ENCODE peak calls at places on chromosomes 6 and 20, in ten cellular contexts. X, I, C, T, O, N, V, W, L and F are unnamed samples.

GRCh38 chr6:133983099-133983939 is 30.3 kb downstream of the TBPL1 start:
- DNase-seq in C (no peak), T (no peak), O (no peak), I (peak), V (peak), L (no peak), W (no peak), X (no peak), N (no peak), F (no peak)

GRCh38 chr6:15073344-15073789 is 172.5 kb upstream of the JARID2 start:
- DNase-seq in W (no peak), I (peak), N (no peak), O (no peak), C (no peak), X (no peak), L (no peak), T (peak), V (no peak), F (no peak)

GRCh38 chr6:42313941-42314570 is 96.4 kb upstream of the MRPS10 start:
- DNase-seq in L (no peak), W (no peak), I (peak), V (no peak), X (no peak), N (no peak), T (no peak), C (no peak), O (peak), F (no peak)

GRCh38 chr20:45322952-45323383 is 14.9 kb upstream of the MATN4 start:
- DNase-seq in O (peak), I (peak), L (peak), V (no peak), N (peak), T (no peak), W (peak), X (peak), C (peak), F (peak)

GRCh38 chr6:152463183-152463582 is 174.0 kb downstream of the SYNE1 start:
- DNase-seq in X (no peak), C (no peak), L (no peak), W (no peak), N (no peak), V (no peak), O (no peak), I (no peak), T (no peak), F (no peak)

GRCh38 chr6:163120223-163120622 is 294.3 kb upstream of the QKI start:
- DNase-seq in W (no peak), L (no peak), C (no peak), O (no peak), I (no peak), N (no peak), X (no peak), T (no peak), V (no peak), F (no peak)

GRCh38 chr6:32369678-32370077 is 2.0 kb downstream of the TSBP1 start:
- DNase-seq in V (no peak), T (no peak), N (peak), X (no peak), O (no peak), W (no peak), L (no peak), C (no peak), I (peak), F (no peak)

GRCh38 chr20:571754-572331 is 28.3 kb upstream of the CSNK2A1 start:
- DNase-seq in X (no peak), L (no peak), O (peak), N (no peak), C (peak), T (no peak), W (peak), V (peak), I (no peak), F (peak)

GRCh38 chr20:63974402-63975200 is 4.8 kb downstream of the SAMD10 start:
- DNase-seq in O (peak), I (no peak), V (no peak), N (peak), T (no peak), W (no peak), C (peak), X (no peak), L (no peak), F (peak)

GRCh38 chr6:39334039-39334438 is 11.5 kb upstream of the KCNK16 start:
- DNase-seq in C (no peak), X (no peak), L (no peak), I (no peak), N (no peak), O (no peak), T (no peak), V (no peak), W (no peak), F (no peak)

GRCh38 chr6:18503588-18504231 is 116.6 kb downstream of the RNF144B start:
- DNase-seq in I (peak), O (peak), C (no peak), W (no peak), T (peak), L (no peak), V (peak), X (peak), N (peak), F (peak)

DNA sequence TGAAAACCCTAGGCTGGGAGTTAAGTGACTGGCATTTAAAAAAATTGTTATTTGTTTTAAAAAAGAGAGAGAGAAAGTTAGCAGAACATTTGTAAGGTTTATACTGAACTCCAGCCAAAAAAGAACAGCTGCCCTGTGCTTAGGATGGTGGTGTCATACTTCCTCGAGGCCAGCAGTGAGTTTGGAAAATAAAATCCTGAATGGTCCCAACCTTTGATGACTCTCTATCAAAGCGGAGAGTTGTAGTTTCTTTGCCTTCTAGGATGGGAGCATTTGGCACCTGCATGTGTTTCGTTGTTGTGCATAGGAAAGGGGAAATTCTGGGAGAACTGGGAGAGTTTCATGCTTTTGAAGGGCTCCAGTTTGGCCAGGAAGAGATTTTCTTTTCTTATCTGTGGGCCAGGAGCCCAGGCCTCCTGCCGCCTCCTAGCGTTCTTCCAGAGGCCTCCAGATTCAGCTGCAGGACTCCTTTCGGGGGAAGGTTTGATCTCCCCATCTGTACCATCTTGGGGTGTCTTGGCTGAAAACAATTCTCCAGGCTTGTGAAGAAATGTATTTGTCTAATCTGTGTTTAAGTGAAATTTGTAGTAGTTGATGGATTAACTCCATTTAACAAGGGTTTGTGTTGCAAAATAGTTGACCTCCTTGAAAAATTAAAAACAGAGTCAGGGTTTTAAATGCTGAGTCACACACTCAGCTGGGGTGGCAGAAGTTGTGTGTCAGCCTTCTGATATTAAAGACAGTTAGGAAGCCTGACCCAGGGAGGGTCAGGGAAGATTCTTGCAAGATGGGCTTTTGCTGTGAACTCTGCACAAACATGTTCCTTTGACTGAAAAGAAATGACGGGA is 63.4 kb downstream of the TXNDC5 start:
- DNase-seq in X (no peak), T (no peak), C (no peak), W (no peak), O (no peak), I (peak), N (no peak), L (no peak), V (no peak), F (no peak)
- TF ChIP-seq CTCF in X (peak), T (no peak), C (no peak), W (no peak), O (peak), I (peak), N (no peak), L (no peak), V (peak), F (peak)

DNA sequence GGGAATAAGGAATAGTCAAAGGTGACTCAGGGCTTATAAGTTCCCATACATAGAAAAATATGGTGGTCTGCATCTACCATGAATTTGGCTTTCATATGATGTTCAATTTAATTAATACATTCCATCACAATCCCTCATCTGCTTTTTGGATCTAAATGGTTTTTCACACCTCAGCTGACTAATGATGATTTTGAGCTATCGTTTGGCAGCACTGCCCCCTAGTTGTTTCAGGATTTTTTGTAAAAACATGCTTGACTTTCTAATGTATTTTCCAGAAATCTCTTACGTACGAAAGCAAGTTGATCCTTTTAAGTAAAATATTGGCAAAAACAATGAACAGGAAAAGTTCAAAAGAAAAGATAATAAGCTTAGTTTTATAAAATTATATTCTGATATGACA is 408.6 kb upstream of the ADGRB3 start:
- DNase-seq in C (no peak), O (no peak), X (no peak), V (peak), L (no peak), W (no peak), N (no peak), T (no peak), I (peak), F (no peak)
- TF ChIP-seq CTCF in C (no peak), O (peak), X (peak), V (peak), L (no peak), W (no peak), N (no peak), T (peak), I (peak), F (peak)

DNA sequence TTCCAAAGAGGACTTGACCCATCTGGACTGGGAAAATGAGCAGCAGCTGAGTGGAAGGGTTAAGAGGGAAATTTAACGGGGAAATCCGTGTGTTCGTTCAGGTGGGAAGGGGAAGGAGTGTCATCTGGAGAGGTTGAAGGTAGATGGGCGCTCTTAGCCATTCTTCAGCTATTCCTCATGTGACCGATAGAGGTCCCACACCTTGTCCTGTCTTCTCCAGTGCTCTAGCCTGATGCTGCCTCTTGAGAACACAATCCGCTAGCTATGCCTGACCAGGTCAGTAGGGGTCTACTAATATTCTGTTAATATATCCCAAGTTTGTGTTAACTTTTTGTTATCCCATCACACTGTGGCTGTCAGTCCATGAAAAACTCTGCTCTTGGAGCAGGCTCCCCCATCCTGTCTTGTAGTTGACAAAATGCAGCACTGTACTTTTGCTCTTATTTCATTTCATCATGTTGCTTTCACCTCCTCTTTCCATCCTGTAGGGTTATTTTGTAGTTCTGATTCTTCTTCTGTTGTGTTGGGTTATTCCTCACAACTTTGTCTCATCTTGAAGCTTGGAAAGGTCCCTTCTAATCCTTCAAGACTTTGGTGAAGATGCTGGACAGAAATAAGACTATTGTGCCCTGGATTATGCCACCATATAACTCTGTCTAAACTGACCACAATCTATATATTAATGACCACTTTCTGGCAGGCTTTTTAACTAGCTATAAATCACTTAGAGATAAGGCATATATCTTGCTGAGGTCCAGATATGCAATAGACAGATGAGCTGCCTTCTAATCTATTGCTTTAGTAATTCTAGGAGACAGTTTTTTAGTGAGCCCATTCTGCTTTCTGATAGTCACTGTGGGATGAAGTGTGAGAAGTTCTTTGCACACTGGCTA is 123.4 kb upstream of the SUPT3H start:
- DNase-seq in W (no peak), N (peak), T (peak), X (no peak), I (peak), V (peak), C (no peak), L (no peak), O (peak), F (no peak)
- TF ChIP-seq CTCF in W (no peak), N (peak), T (peak), X (no peak), I (peak), V (peak), C (no peak), L (no peak), O (no peak), F (no peak)

DNA sequence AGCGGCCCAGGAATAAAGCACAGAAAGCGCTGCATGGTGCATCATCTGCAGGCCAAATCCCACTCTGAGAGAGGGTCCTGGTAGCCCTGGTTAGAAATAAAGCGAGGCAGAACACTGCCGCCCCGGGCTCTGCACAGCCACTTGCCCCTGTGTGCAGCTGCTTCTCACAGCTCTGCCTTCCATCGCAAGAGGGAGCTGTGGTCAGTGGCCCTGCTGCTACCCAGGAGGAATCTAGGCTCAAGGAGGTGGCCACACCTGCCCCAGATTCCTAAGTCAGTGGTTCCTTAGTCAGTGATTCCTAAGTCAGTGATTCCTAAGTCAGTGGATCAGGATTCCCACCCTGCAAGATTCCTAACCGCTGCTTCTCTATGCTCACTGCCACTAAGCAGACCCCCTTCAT is 8.8 kb downstream of the CDH4 start:
- DNase-seq in I (peak), N (no peak), T (no peak), W (no peak), C (no peak), L (no peak), V (peak), X (no peak), O (no peak), F (no peak)
- TF ChIP-seq CTCF in I (peak), N (no peak), T (no peak), W (no peak), C (no peak), L (no peak), V (peak), X (no peak), O (peak), F (no peak)

GRCh38 chr6:75819776-75820487 is 70.9 kb downstream of the MYO6 start:
- DNase-seq in C (no peak), N (no peak), X (no peak), T (no peak), V (no peak), I (no peak), W (no peak), L (no peak), O (no peak), F (no peak)
- TF ChIP-seq CTCF in C (no peak), N (no peak), X (no peak), T (no peak), V (no peak), I (no peak), W (no peak), L (no peak), O (no peak), F (no peak)

DNA sequence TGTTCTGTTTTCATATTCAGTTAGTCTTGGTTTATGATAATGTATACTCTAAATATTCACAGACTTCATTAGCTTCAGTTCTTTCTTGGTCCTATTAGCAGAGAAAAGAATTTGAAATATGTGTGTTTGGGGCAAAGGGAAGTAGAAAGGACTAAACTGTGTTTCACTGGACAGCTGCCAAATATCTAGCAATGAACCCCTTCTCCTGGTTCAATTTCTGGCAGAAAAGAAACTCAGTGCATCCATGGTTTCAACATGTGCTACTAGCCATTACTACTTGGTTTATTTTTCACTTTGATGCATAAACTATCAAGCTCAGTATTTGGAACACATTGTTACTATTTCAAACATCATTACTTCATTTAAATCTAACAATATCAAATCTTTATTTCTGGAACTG is 43.6 kb downstream of the FBXL4 start:
- DNase-seq in O (no peak), C (no peak), L (no peak), I (peak), X (no peak), N (no peak), T (no peak), W (no peak), V (no peak), F (no peak)
- TF ChIP-seq CTCF in O (no peak), C (no peak), L (no peak), I (no peak), X (no peak), N (no peak), T (no peak), W (no peak), V (no peak), F (no peak)

DNA sequence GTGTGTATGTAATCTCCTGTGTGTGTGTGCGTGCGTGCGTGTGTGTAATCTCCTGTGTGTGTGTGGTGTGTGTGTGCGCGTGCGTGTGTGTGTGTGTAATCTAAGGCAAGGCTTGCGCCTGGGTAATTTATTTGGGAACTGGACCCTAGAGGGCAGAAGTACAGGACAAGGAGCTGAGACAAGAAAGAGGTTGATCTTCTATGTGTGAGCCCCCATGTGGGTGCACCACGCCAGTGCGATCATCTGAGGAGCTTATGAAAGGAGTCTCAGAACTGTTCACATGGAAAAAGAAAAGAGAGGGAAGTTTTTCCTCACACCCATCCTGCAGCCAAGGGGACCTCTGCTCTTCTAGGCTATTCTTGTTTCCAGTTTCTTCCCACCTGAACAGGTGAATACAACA is 220.1 kb upstream of the GGTLC1 start:
- DNase-seq in L (no peak), I (peak), T (no peak), W (no peak), V (peak), O (no peak), X (no peak), C (no peak), N (peak), F (no peak)
- TF ChIP-seq CTCF in L (no peak), I (peak), T (no peak), W (no peak), V (peak), O (no peak), X (no peak), C (no peak), N (peak), F (no peak)

GRCh38 chr6:27871919-27872633 is 40.1 kb downstream of the OR2B2 start:
- DNase-seq in T (peak), O (peak), N (peak), C (peak), I (peak), L (peak), X (peak), W (peak), V (peak), F (peak)
- TF ChIP-seq CTCF in T (peak), O (peak), N (no peak), C (no peak), I (peak), L (no peak), X (no peak), W (no peak), V (peak), F (no peak)

GRCh38 chr6:121794630-121795029 is 359.2 kb downstream of the GJA1 start:
- DNase-seq in W (no peak), I (peak), L (no peak), X (no peak), C (no peak), T (no peak), O (peak), N (peak), V (no peak), F (no peak)

DNA sequence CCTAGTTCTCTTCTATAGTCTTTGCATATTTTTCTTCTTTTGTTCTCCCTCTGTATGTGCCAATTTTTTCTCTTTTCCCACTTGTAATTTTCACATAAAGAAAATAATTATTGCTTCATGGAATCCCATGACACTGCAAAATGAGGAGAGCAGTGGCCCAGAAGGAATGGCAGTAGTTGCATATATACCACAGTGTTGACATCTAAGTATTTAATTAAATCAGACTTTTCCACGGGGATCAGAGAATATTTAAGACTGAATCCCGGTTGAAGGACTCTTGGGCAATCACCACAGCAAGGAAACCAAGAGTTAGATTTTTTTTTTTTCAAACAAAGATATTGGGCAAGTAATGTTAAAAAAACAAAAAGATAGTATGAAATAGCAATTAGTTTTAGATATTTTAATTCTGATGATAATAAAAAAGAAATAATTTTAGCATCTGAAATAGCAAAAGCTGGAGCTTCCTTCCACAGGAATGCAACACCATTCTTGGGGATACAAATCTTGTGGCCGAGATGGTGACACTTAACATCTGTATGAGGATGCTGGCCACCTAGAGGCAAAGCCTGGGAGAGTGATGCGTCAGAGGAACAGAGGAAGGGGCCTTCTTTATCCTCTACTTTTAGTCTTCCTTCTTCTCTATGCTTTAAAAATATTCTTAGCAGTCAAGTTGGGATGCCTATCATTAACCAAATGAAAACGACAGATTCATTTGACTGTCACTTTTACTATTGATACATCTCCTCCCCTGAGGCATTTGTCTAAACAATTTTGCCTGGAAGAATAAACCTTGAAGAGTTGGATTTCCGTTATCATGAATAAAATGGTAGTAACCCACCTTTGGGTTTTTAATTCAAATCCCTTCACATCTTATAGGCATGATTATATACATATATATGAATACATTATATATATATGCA is 356.2 kb downstream of the GJA1 start:
- DNase-seq in V (peak), W (no peak), O (no peak), I (peak), C (no peak), L (no peak), N (peak), T (no peak), X (no peak), F (no peak)
- TF ChIP-seq CTCF in V (peak), W (no peak), O (no peak), I (peak), C (no peak), L (no peak), N (no peak), T (no peak), X (no peak), F (peak)